ENCODE peak calls at places on chromosomes 5 and 9, in four cellular contexts. F is ecto neural progenitor cell, W is right cardiac atrium, X is memory B cell. O is an unnamed sample.

GRCh38 chr5:1255081-1255561 is 29.9 kb downstream of the SLC6A18 start:
- DNase-seq in F (no peak), W (no peak), X (no peak), O (peak)

GRCh38 chr9:86667307-86667706 is 280.0 kb downstream of the GAS1 start:
- DNase-seq in F (no peak), W (no peak), X (no peak), O (no peak)

GRCh38 chr9:137878146-137878941 is 762 bp downstream of the CACNA1B start:
- DNase-seq in F (peak), W (no peak), X (peak), O (no peak)

GRCh38 chr5:95399034-95399433 is 7.9 kb downstream of the FAM81B start:
- DNase-seq in F (no peak), W (no peak), X (no peak), O (no peak)

GRCh38 chr9:124794902-124795491 is 18.1 kb downstream of the OLFML2A start:
- DNase-seq in F (no peak), W (no peak), X (no peak), O (no peak)

GRCh38 chr5:32182463-32183081 is 8.5 kb upstream of the GOLPH3 start:
- DNase-seq in F (no peak), W (no peak), X (no peak), O (no peak)

GRCh38 chr9:135023389-135023788 is 64.1 kb upstream of the OLFM1 start:
- DNase-seq in F (no peak), W (no peak), X (no peak), O (peak)

GRCh38 chr5:171610686-171611085 is 174.9 kb upstream of the SMIM23 start:
- DNase-seq in F (peak), W (no peak), X (no peak), O (no peak)

GRCh38 chr5:178237431-178238312 is 5.1 kb upstream of the PHYKPL start:
- DNase-seq in F (no peak), W (peak), X (no peak), O (peak)

GRCh38 chr5:172554562-172554961 is 86.5 kb upstream of the NEURL1B start:
- DNase-seq in F (no peak), W (peak), X (no peak), O (no peak)

GRCh38 chr9:13268469-13268868 is 11.0 kb downstream of the MPDZ start:
- DNase-seq in F (no peak), W (no peak), X (no peak), O (no peak)

GRCh38 chr5:122192477-122192876 is 63.1 kb downstream of the ZNF474 start:
- DNase-seq in F (no peak), W (no peak), X (no peak), O (no peak)

GRCh38 chr5:169347786-169348185 is 46.8 kb upstream of the SLIT3 start:
- DNase-seq in F (no peak), W (no peak), X (no peak), O (no peak)

O was measured in left lung.